ENCODE peak calls at places on chromosomes 2 and 18, in eight cellular contexts. P is body of pancreas, Z is Kasumi-1, N is fibroblast of villous mesenchyme, Q is fibroblast of pulmonary artery, E is GM23338, M is right cardiac atrium, A is SW480. X is an unnamed sample.

GRCh38 chr2:14137643-14138042 is 494.9 kb upstream of the LRATD1 start:
- DNase-seq in P (no peak), M (no peak), Q (no peak), E (peak), A (no peak), Z (peak), N (no peak), X (no peak)

GRCh38 chr2:179140546-179140945 is 90.6 kb upstream of the CCDC141 start:
- DNase-seq in P (no peak), N (no peak), M (no peak), Z (no peak), Q (no peak), E (no peak), A (no peak), X (no peak)

GRCh38 chr2:115219296-115219695 is 776.9 kb downstream of the DPP10 start:
- DNase-seq in P (no peak), E (no peak), A (no peak), M (no peak), Z (peak), N (no peak), Q (no peak), X (no peak)

GRCh38 chr2:82525744-82526143 is 1933.3 kb downstream of the SUCLG1 start:
- DNase-seq in A (no peak), P (no peak), E (no peak), Q (no peak), Z (no peak), M (no peak), N (no peak), X (no peak)

GRCh38 chr2:28681216-28681981 is 70.2 kb upstream of the PPP1CB start:
- DNase-seq in P (no peak), Q (peak), A (no peak), M (no peak), E (no peak), N (no peak), Z (no peak), X (peak)

GRCh38 chr2:238161291-238162051 is 2.7 kb downstream of the ERFE start:
- DNase-seq in Z (no peak), Q (no peak), N (no peak), E (no peak), A (no peak), M (no peak), P (no peak), X (peak)

GRCh38 chr18:29531746-29532145 is 1354.8 kb upstream of the CDH2 start:
- DNase-seq in Z (no peak), P (no peak), E (no peak), Q (no peak), M (no peak), N (no peak), A (no peak), X (no peak)

GRCh38 chr2:241692448-241692847 is 5.8 kb upstream of the DTYMK start:
- DNase-seq in N (peak), Q (peak), M (no peak), A (no peak), P (no peak), Z (no peak), E (no peak), X (no peak)

GRCh38 chr2:217099561-217099960 is 239.7 kb upstream of the TNP1 start:
- DNase-seq in N (peak), Q (peak), P (no peak), A (no peak), Z (no peak), E (no peak), M (peak), X (peak)

GRCh38 chr2:237581751-237582746 is 8.5 kb downstream of the RAB17 start:
- DNase-seq in E (no peak), Q (peak), Z (peak), N (peak), M (peak), P (peak), A (peak), X (peak)

GRCh38 chr2:146572598-146572997 is 1272.2 kb upstream of the ACVR2A start:
- DNase-seq in P (no peak), N (peak), Z (no peak), M (no peak), Q (peak), A (no peak), E (no peak), X (no peak)

GRCh38 chr2:20170646-20171250 is 54.2 kb downstream of the SDC1 start:
- DNase-seq in P (no peak), Q (no peak), E (no peak), N (no peak), Z (no peak), M (no peak), A (no peak), X (no peak)

GRCh38 chr2:217360781-217361485 is 501.1 kb upstream of the TNP1 start:
- DNase-seq in N (peak), M (no peak), A (peak), Q (peak), E (no peak), Z (peak), P (no peak), X (peak)

GRCh38 chr2:100257939-100258338 is 64.4 kb downstream of the LONRF2 start:
- DNase-seq in A (no peak), M (no peak), N (no peak), Q (no peak), Z (no peak), P (no peak), E (no peak), X (no peak)

GRCh38 chr2:47568164-47568861 is 165.4 kb downstream of the MSH2 start:
- DNase-seq in Z (no peak), P (no peak), Q (no peak), N (no peak), A (no peak), M (no peak), E (no peak), X (no peak)

GRCh38 chr2:85318222-85319182 is 9.3 kb downstream of the TGOLN2 start:
- DNase-seq in E (no peak), Z (peak), P (no peak), N (peak), A (peak), M (no peak), Q (peak), X (no peak)

GRCh38 chr18:42614619-42615293 is 500.7 kb downstream of the RIT2 start:
- DNase-seq in Q (peak), Z (no peak), P (no peak), N (peak), A (no peak), E (no peak), M (peak), X (no peak)

GRCh38 chr2:113284481-113284880 is 5.8 kb upstream of the PAX8 start:
- DNase-seq in E (no peak), Q (peak), Z (no peak), M (no peak), P (no peak), A (no peak), N (peak), X (no peak)

GRCh38 chr2:13533524-13533922 is 816.8 kb downstream of the TRIB2 start:
- DNase-seq in Q (no peak), A (no peak), N (no peak), E (no peak), M (no peak), Z (no peak), P (no peak), X (no peak)

GRCh38 chr2:158501301-158501700 is 44.5 kb downstream of the PKP4 start:
- DNase-seq in Q (no peak), M (no peak), Z (no peak), E (no peak), N (no peak), P (peak), A (no peak), X (peak)

GRCh38 chr2:218405365-218406208 is 5.9 kb downstream of the CTDSP1 start:
- DNase-seq in P (peak), N (no peak), M (no peak), E (peak), Z (no peak), A (no peak), Q (no peak), X (peak)

GRCh38 chr2:26086155-26086634 is 52.3 kb downstream of the RAB10 start:
- DNase-seq in A (peak), Q (peak), E (no peak), N (peak), M (no peak), Z (no peak), P (no peak), X (no peak)

GRCh38 chr18:3262234-3263171 is 570 bp downstream of the MYL12B start:
- DNase-seq in P (no peak), Q (peak), M (no peak), A (peak), Z (peak), E (peak), N (peak), X (no peak)

GRCh38 chr2:46428911-46429436 is 50.4 kb upstream of the TMEM247 start:
- DNase-seq in Q (no peak), E (no peak), M (no peak), A (no peak), N (peak), Z (no peak), P (no peak), X (no peak)

GRCh38 chr2:1503471-1504310 is 90.4 kb downstream of the TPO start:
- DNase-seq in E (no peak), Z (no peak), M (no peak), N (no peak), Q (no peak), P (no peak), A (no peak), X (peak)